ENCODE peak calls at places on chromosomes 5 and 9, in nine cellular contexts. I is IMR-90, R is choroid plexus epithelial cell, Z is B cell, C is uterus, Q is fibroblast of mammary gland, O is suprapubic skin, V is GM06990, H is HCT116. L is an unnamed sample.

GRCh38 chr5:59491944-59492343 is 401.6 kb downstream of the PDE4D start:
- DNase-seq in H (no peak), R (no peak), O (no peak), I (no peak), Z (no peak), C (no peak), Q (no peak), V (no peak), L (no peak)

GRCh38 chr5:51380603-51381207 is 2.5 kb upstream of the ISL1 start:
- DNase-seq in C (no peak), V (no peak), I (peak), R (peak), O (no peak), H (no peak), Q (peak), Z (no peak), L (peak)

GRCh38 chr5:80152778-80153177 is 103.1 kb downstream of the SERINC5 start:
- DNase-seq in H (no peak), I (no peak), O (no peak), R (no peak), Q (no peak), Z (no peak), V (no peak), C (no peak), L (no peak)

GRCh38 chr5:169584998-169585451 is 1.5 kb downstream of the SPDL1 start:
- DNase-seq in I (no peak), O (no peak), H (no peak), Q (no peak), V (no peak), C (no peak), Z (no peak), R (no peak), L (no peak)

GRCh38 chr9:22157831-22158230 is 148.7 kb upstream of the CDKN2B start:
- DNase-seq in Z (no peak), O (no peak), V (no peak), H (no peak), Q (no peak), I (no peak), R (no peak), C (no peak), L (no peak)

GRCh38 chr5:158116965-158117364 is 258.0 kb upstream of the CLINT1 start:
- DNase-seq in O (no peak), I (no peak), H (no peak), Z (no peak), V (no peak), C (no peak), Q (peak), R (no peak), L (no peak)

GRCh38 chr5:132557425-132557805 is 638 bp downstream of the RAD50 start:
- DNase-seq in O (no peak), I (peak), V (no peak), Q (peak), C (peak), R (peak), H (peak), Z (peak), L (peak)

GRCh38 chr5:38783011-38783551 is 62.7 kb upstream of the OSMR start:
- DNase-seq in O (no peak), V (no peak), R (peak), I (peak), C (no peak), Q (peak), H (no peak), Z (no peak), L (no peak)

GRCh38 chr9:127112056-127112455 is 10.4 kb downstream of the ANGPTL2 start:
- DNase-seq in C (peak), I (no peak), V (no peak), R (no peak), Z (no peak), O (no peak), H (no peak), Q (no peak), L (no peak)

GRCh38 chr5:95859327-95860060 is 37.0 kb upstream of the GLRX start:
- DNase-seq in H (no peak), O (no peak), R (no peak), C (peak), Z (no peak), Q (peak), V (no peak), I (no peak), L (no peak)

GRCh38 chr5:131947445-131947844 is 2.0 kb upstream of the MEIKIN start:
- DNase-seq in O (no peak), R (no peak), Z (no peak), I (no peak), V (no peak), H (no peak), Q (no peak), C (no peak), L (no peak)

GRCh38 chr5:10352404-10353240 is 873 bp upstream of the MARCHF6 start:
- DNase-seq in I (peak), R (peak), C (no peak), O (no peak), Z (no peak), Q (peak), H (no peak), V (no peak), L (no peak)

GRCh38 chr9:98158071-98158791 is 34.2 kb downstream of the CORO2A start:
- DNase-seq in H (no peak), V (no peak), O (no peak), Z (no peak), C (no peak), R (no peak), Q (no peak), I (no peak), L (no peak)

GRCh38 chr5:1797855-1798254 is 1.8 kb downstream of the MRPL36 start:
- DNase-seq in R (no peak), V (no peak), Z (no peak), O (peak), C (no peak), Q (no peak), H (no peak), I (no peak), L (no peak)

GRCh38 chr5:14298126-14298847 is 155.1 kb downstream of the TRIO start:
- DNase-seq in Q (peak), V (no peak), O (no peak), Z (no peak), H (no peak), C (peak), R (peak), I (peak), L (no peak)

GRCh38 chr9:86521936-86522335 is 167.7 kb upstream of the TUT7 start:
- DNase-seq in Z (no peak), Q (no peak), I (no peak), R (no peak), C (no peak), H (no peak), O (no peak), V (no peak), L (no peak)

GRCh38 chr9:129889936-129890717 is 54.9 kb downstream of the USP20 start:
- DNase-seq in O (no peak), H (no peak), Z (no peak), I (no peak), V (peak), Q (no peak), C (no peak), R (no peak), L (peak)

GRCh38 chr5:180494510-180495181 is 467 bp downstream of the CNOT6 start:
- DNase-seq in I (no peak), R (peak), H (no peak), Q (no peak), C (no peak), Z (peak), O (peak), V (no peak), L (peak)

GRCh38 chr5:6596388-6596787 is 36.5 kb downstream of the NSUN2 start:
- DNase-seq in V (no peak), C (no peak), Z (no peak), I (no peak), Q (no peak), O (no peak), R (no peak), H (no peak), L (no peak)

GRCh38 chr9:34559616-34560546 is 29.6 kb downstream of the CNTFR start:
- DNase-seq in C (no peak), H (no peak), Z (no peak), Q (peak), I (peak), O (no peak), V (no peak), R (peak), L (no peak)

GRCh38 chr5:151688406-151688805 is 1.7 kb upstream of the SPARC start:
- DNase-seq in C (peak), V (no peak), R (no peak), Q (no peak), H (no peak), O (no peak), I (no peak), Z (no peak), L (no peak)

GRCh38 chr5:179127136-179128040 is 67.2 kb downstream of the ZNF354C start:
- DNase-seq in Z (no peak), R (no peak), C (no peak), V (no peak), Q (no peak), I (no peak), O (peak), H (no peak), L (no peak)

GRCh38 chr9:106885451-106885850 is 22.5 kb downstream of the ZNF462 start:
- DNase-seq in Z (no peak), O (no peak), R (peak), Q (peak), C (no peak), I (peak), H (no peak), V (no peak), L (no peak)

GRCh38 chr9:129548571-129549135 is 72.2 kb downstream of the C9orf50 start:
- DNase-seq in V (no peak), R (no peak), Z (no peak), C (no peak), O (no peak), I (no peak), Q (no peak), H (no peak), L (no peak)

GRCh38 chr9:37026085-37026935 is 7.8 kb downstream of the PAX5 start:
- DNase-seq in I (no peak), C (no peak), Z (peak), R (no peak), O (no peak), V (no peak), Q (no peak), H (no peak), L (peak)

GRCh38 chr9:14179449-14179848 is 134.5 kb downstream of the NFIB start:
- DNase-seq in V (no peak), Q (no peak), R (no peak), I (no peak), Z (no peak), O (no peak), C (no peak), H (peak), L (no peak)

GRCh38 chr5:82560546-82560945 is 282.4 kb upstream of the RPS23 start:
- DNase-seq in I (no peak), Z (no peak), C (no peak), H (no peak), V (no peak), Q (peak), O (no peak), R (no peak), L (no peak)

GRCh38 chr5:113024298-113024697 is 47.7 kb downstream of the DCP2 start:
- DNase-seq in C (no peak), O (no peak), Q (no peak), Z (no peak), R (no peak), I (no peak), H (no peak), V (no peak), L (no peak)

GRCh38 chr9:91966503-91966902 is 16.5 kb upstream of the ROR2 start:
- DNase-seq in R (peak), I (peak), Z (no peak), O (no peak), Q (peak), C (no peak), V (no peak), H (no peak), L (no peak)

GRCh38 chr9:9893837-9894236 is 719.0 kb downstream of the PTPRD start:
- DNase-seq in V (no peak), C (no peak), Z (no peak), O (no peak), Q (peak), H (no peak), R (peak), I (no peak), L (no peak)

GRCh38 chr9:36011379-36011778 is 25.3 kb upstream of the RECK start:
- DNase-seq in I (no peak), C (no peak), V (no peak), H (no peak), Q (no peak), Z (no peak), O (no peak), R (peak), L (no peak)

GRCh38 chr5:158068964-158069363 is 210.0 kb upstream of the CLINT1 start:
- DNase-seq in R (no peak), O (no peak), H (no peak), Z (no peak), I (no peak), V (no peak), Q (no peak), C (no peak), L (no peak)

GRCh38 chr9:135978650-135979461 is 17.7 kb upstream of the UBAC1 start:
- DNase-seq in Z (peak), H (no peak), I (no peak), R (no peak), O (no peak), C (no peak), Q (no peak), V (no peak), L (no peak)

GRCh38 chr9:123434619-123435240 is 78.7 kb downstream of the CRB2 start:
- DNase-seq in Q (no peak), V (no peak), R (peak), H (no peak), C (no peak), Z (no peak), I (no peak), O (peak), L (no peak)
- TF ChIP-seq CTCF in Q (no peak), V (no peak), R (peak), H (peak), C (no peak), Z (no peak), I (no peak), O (no peak), L (no peak)

GRCh38 chr9:69785757-69786156 is 25.9 kb upstream of the PTAR1 start:
- DNase-seq in V (no peak), R (peak), I (peak), Z (no peak), C (no peak), H (no peak), Q (peak), O (no peak), L (no peak)
- TF ChIP-seq CTCF in V (no peak), R (peak), I (peak), Z (no peak), C (no peak), H (no peak), Q (peak), O (no peak), L (no peak)

GRCh38 chr5:175478008-175478383 is 364 bp upstream of the SFXN1 start:
- DNase-seq in V (no peak), R (no peak), I (no peak), C (peak), H (no peak), Q (peak), Z (no peak), O (no peak), L (no peak)
- TF ChIP-seq CTCF in V (no peak), R (no peak), I (no peak), C (no peak), H (no peak), Q (no peak), Z (no peak), O (no peak), L (no peak)

GRCh38 chr5:148002471-148002870 is 61.3 kb upstream of the SPINK5 start:
- DNase-seq in V (no peak), R (no peak), I (no peak), Q (no peak), C (no peak), O (no peak), H (no peak), Z (no peak), L (no peak)

GRCh38 chr5:148000036-148000435 is 63.7 kb upstream of the SPINK5 start:
- DNase-seq in I (no peak), O (no peak), Z (no peak), V (no peak), H (no peak), Q (no peak), R (no peak), C (no peak), L (no peak)

GRCh38 chr5:148011407-148012124 is 52.2 kb upstream of the SPINK5 start:
- DNase-seq in I (peak), O (no peak), H (peak), R (peak), C (no peak), Z (no peak), V (no peak), Q (peak), L (no peak)

GRCh38 chr5:148003226-148003625 is 60.6 kb upstream of the SPINK5 start:
- DNase-seq in H (no peak), I (no peak), Z (no peak), O (no peak), C (no peak), V (no peak), Q (no peak), R (no peak), L (no peak)

GRCh38 chr5:148005788-148006520 is 57.8 kb upstream of the SPINK5 start:
- DNase-seq in R (no peak), O (no peak), H (peak), I (peak), Q (peak), C (no peak), Z (no peak), V (no peak), L (no peak)
- TF ChIP-seq CTCF in R (no peak), O (no peak), H (peak), I (no peak), Q (peak), C (no peak), Z (no peak), V (peak), L (peak)

GRCh38 chr5:109848130-109848529 is 158.4 kb downstream of the MAN2A1 start:
- DNase-seq in C (no peak), R (no peak), I (no peak), V (no peak), Z (no peak), O (no peak), H (no peak), Q (no peak), L (no peak)

GRCh38 chr5:109849478-109850088 is 159.9 kb downstream of the MAN2A1 start:
- DNase-seq in H (no peak), O (no peak), V (no peak), Z (no peak), R (no peak), I (no peak), Q (no peak), C (no peak), L (no peak)

GRCh38 chr5:109838157-109838556 is 148.4 kb downstream of the MAN2A1 start:
- DNase-seq in I (no peak), Z (no peak), H (no peak), O (no peak), R (no peak), C (no peak), Q (no peak), V (no peak), L (no peak)

GRCh38 chr5:109844695-109845094 is 155.0 kb downstream of the MAN2A1 start:
- DNase-seq in R (peak), C (no peak), H (no peak), I (peak), O (no peak), Q (peak), V (no peak), Z (no peak), L (no peak)

DNA sequence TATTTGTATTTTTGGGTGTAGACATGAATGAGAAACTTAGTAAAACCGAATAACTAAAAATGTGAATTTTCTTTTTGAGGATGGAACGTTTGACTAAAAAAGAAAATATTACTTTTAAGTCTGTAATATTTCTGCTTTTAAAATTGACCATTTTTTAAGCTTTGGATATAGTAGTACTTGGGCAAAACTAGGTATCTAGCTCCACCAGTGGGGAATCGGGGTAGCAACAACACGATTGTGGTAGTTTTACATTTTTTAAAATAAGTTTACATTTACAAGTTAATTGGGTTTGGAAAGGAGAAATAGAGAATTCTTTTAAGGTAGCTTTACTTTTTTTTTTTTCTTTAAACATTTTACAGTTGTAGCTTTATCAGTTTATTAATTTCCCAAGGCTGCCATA is 154.4 kb downstream of the MAN2A1 start:
- DNase-seq in O (no peak), Q (peak), Z (no peak), V (no peak), R (peak), H (no peak), I (peak), C (no peak), L (no peak)
- TF ChIP-seq CTCF in O (no peak), Q (peak), Z (peak), V (peak), R (peak), H (peak), I (peak), C (no peak), L (peak)